ENCODE peak calls at places on chromosomes 2 and 18, in six cellular contexts. A is hypothalamus, C is left cardiac atrium, L is foreskin fibroblast, V is NAMALWA, W is HTR-8/SVneo. P is an unnamed sample.

GRCh38 chr2:71780162-71780561 is 326.8 kb downstream of the DYSF start:
- DNase-seq in A (no peak), C (no peak), L (no peak), V (no peak), W (no peak), P (no peak)

GRCh38 chr2:140990416-140990815 is 1140.4 kb downstream of the LRP1B start:
- DNase-seq in A (no peak), C (no peak), L (peak), V (no peak), W (peak), P (no peak)

GRCh38 chr2:139492301-139492700 is 712.1 kb upstream of the NXPH2 start:
- DNase-seq in A (no peak), C (no peak), L (no peak), V (no peak), W (no peak), P (no peak)

GRCh38 chr2:175605989-175606841 is 395.9 kb downstream of the LNPK start:
- DNase-seq in A (no peak), C (no peak), L (peak), V (no peak), W (no peak), P (no peak)

GRCh38 chr2:39408351-39409136 is 28.5 kb downstream of the MAP4K3 start:
- DNase-seq in A (no peak), C (no peak), L (peak), V (peak), W (no peak), P (no peak)

GRCh38 chr2:68766378-68766845 is 31.8 kb downstream of the ARHGAP25 start:
- DNase-seq in A (peak), C (peak), L (no peak), V (peak), W (no peak), P (peak)

GRCh38 chr2:120976501-120977307 is 241.0 kb downstream of the GLI2 start:
- DNase-seq in A (no peak), C (no peak), L (no peak), V (no peak), W (no peak), P (no peak)

GRCh38 chr2:9481257-9481922 is 7.0 kb downstream of the IAH1 start:
- DNase-seq in A (no peak), C (no peak), L (peak), V (no peak), W (peak), P (no peak)

GRCh38 chr2:197740200-197740599 is 35.0 kb downstream of the MARS2 start:
- DNase-seq in A (no peak), C (no peak), L (no peak), V (no peak), W (no peak), P (no peak)

GRCh38 chr2:191552036-191552435 is 125.9 kb upstream of the NABP1 start:
- DNase-seq in A (no peak), C (no peak), L (peak), V (no peak), W (no peak), P (no peak)

GRCh38 chr2:162623888-162624287 is 214.7 kb downstream of the KCNH7 start:
- DNase-seq in A (no peak), C (no peak), L (no peak), V (no peak), W (no peak), P (no peak)

GRCh38 chr2:111905990-111906735 is 7.8 kb downstream of the MERTK start:
- DNase-seq in A (no peak), C (no peak), L (peak), V (peak), W (no peak), P (peak)

GRCh38 chr18:37487400-37487831 is 78.2 kb downstream of the CELF4 start:
- DNase-seq in A (no peak), C (peak), L (no peak), V (no peak), W (no peak), P (no peak)

GRCh38 chr2:44829771-44830170 is 111.7 kb upstream of the SIX3 start:
- DNase-seq in A (no peak), C (no peak), L (no peak), V (no peak), W (no peak), P (no peak)

GRCh38 chr18:63180333-63180732 is 139.2 kb downstream of the BCL2 start:
- DNase-seq in A (no peak), C (no peak), L (no peak), V (no peak), W (no peak), P (no peak)

P was measured in lower leg skin.